ENCODE peak calls at places on chromosomes 6 and 20, in seven cellular contexts. G, M, B, K, A, J and W are unnamed samples.

GRCh38 chr6:161104966-161105365 is 113.4 kb downstream of the MAP3K4 start:
- DNase-seq in G (no peak), M (no peak), B (no peak), K (peak; percentile 55), A (no peak), J (no peak), W (peak; percentile 46)

GRCh38 chr20:2539341-2539740 is 3.0 kb downstream of the TMC2 start:
- DNase-seq in G (no peak), M (no peak), B (no peak), K (no peak), A (no peak), J (no peak), W (no peak)

GRCh38 chr6:159828074-159828473 is 28.0 kb downstream of the PNLDC1 start:
- DNase-seq in G (no peak), M (no peak), B (no peak), K (no peak), A (no peak), J (no peak), W (no peak)

GRCh38 chr6:79601020-79601609 is 30.0 kb upstream of the SH3BGRL2 start:
- DNase-seq in G (no peak), M (peak; percentile 12), B (no peak), K (peak; percentile 10), A (no peak), J (no peak), W (peak; percentile 12)

GRCh38 chr20:34989118-34989517 is 33.5 kb downstream of the MYH7B start:
- DNase-seq in G (no peak), M (no peak), B (no peak), K (no peak), A (no peak), J (no peak), W (no peak)

GRCh38 chr20:49343246-49343645 is 65.4 kb upstream of the ZNFX1 start:
- DNase-seq in G (peak; percentile 51), M (no peak), B (no peak), K (no peak), A (no peak), J (no peak), W (no peak)

GRCh38 chr6:29828471-29828797 is 809 bp downstream of the HLA-G start:
- DNase-seq in G (no peak), M (no peak), B (no peak), K (no peak), A (no peak), J (peak; percentile 23), W (no peak)

GRCh38 chr6:39558079-39558478 is 167.1 kb downstream of the KIF6 start:
- DNase-seq in G (no peak), M (no peak), B (no peak), K (no peak), A (no peak), J (no peak), W (no peak)